ENCODE peak calls at places on chromosomes 11 and 22, in eight cellular contexts. U is colonic mucosa, L is neural progenitor cell, R is fibroblast of lung, V is sigmoid colon, Q is heart left ventricle, P is left lung, T is breast epithelium. W is an unnamed sample. For H3K4me1, the result is how much of the 10 kb centered on the place peaks cover.

GRCh38 chr22:39818050-39818449 is 75.5 kb downstream of the ENTHD1 start:
- DNase-seq in U (no peak), L (no peak), R (peak), V (no peak), Q (no peak), P (no peak), T (no peak), W (no peak)

GRCh38 chr22:37074537-37074936 is 23.0 kb downstream of the KCTD17 start:
- DNase-seq in U (no peak), L (no peak), R (no peak), V (no peak), Q (no peak), P (peak), T (no peak), W (no peak)

GRCh38 chr22:32950366-32950765 is 107.8 kb downstream of the SYN3 start:
- DNase-seq in U (no peak), L (no peak), R (no peak), V (no peak), Q (no peak), P (no peak), T (no peak), W (no peak)

GRCh38 chr11:14340721-14341120 is 18.3 kb downstream of the RRAS2 start:
- DNase-seq in U (no peak), L (peak), R (no peak), V (no peak), Q (no peak), P (no peak), T (no peak), W (no peak)

GRCh38 chr11:10573556-10573955 is 5.1 kb upstream of the LYVE1 start:
- DNase-seq in U (no peak), L (no peak), R (no peak), V (no peak), Q (no peak), P (no peak), T (no peak), W (no peak)

GRCh38 chr22:39703890-39704658 is 133.5 kb downstream of the CACNA1I start:
- DNase-seq in U (peak), L (peak), R (peak), V (no peak), Q (no peak), P (peak), T (peak), W (no peak)

GRCh38 chr11:73308963-73309960 is 1.2 kb downstream of the ARHGEF17 start:
- DNase-seq in U (peak), L (peak), R (peak), V (peak), Q (peak), P (peak), T (peak), W (peak)

GRCh38 chr22:41481131-41481830 is 12.4 kb downstream of the ACO2 start:
- DNase-seq in U (no peak), L (no peak), R (peak), V (no peak), Q (peak), P (no peak), T (peak), W (no peak)

GRCh38 chr11:130124096-130124495 is 35.5 kb upstream of the ST14 start:
- DNase-seq in U (no peak), L (no peak), R (peak), V (peak), Q (peak), P (peak), T (peak), W (peak)

GRCh38 chr22:44099696-44100095 is 75.6 kb downstream of the PARVB start:
- DNase-seq in U (no peak), L (no peak), R (no peak), V (peak), Q (no peak), P (peak), T (no peak), W (no peak)

GRCh38 chr11:119120639-119121007 is 757 bp upstream of the HINFP start:
- DNase-seq in U (no peak), L (peak), R (peak), V (no peak), Q (no peak), P (no peak), T (no peak), W (no peak)

GRCh38 chr22:42511401-42511891 is 8.2 kb downstream of the RRP7A start:
- DNase-seq in U (peak), L (no peak), R (no peak), V (no peak), Q (no peak), P (no peak), T (no peak), W (no peak)

GRCh38 chr11:75526192-75526541 is 426 bp upstream of the GDPD5 start:
- DNase-seq in U (no peak), L (no peak), R (no peak), V (no peak), Q (no peak), P (no peak), T (no peak), W (no peak)

GRCh38 chr11:56848105-56848809 is 99.8 kb upstream of the OR9G4 start:
- DNase-seq in U (no peak), L (no peak), R (no peak), V (no peak), Q (no peak), P (no peak), T (no peak), W (no peak)

GRCh38 chr22:17119481-17120202 is 1.5 kb downstream of the TMEM121B start:
- DNase-seq in U (peak), L (peak), R (peak), V (no peak), Q (no peak), P (peak), T (no peak), W (no peak)

GRCh38 chr11:93444671-93445073 is 98.5 kb downstream of the SMCO4 start:
- DNase-seq in U (peak), L (peak), R (no peak), V (no peak), Q (no peak), P (peak), T (no peak), W (no peak)

GRCh38 chr11:3644817-3645235 is at the start of gene ART1:
- DNase-seq in U (no peak), L (no peak), R (no peak), V (no peak), Q (peak), P (no peak), T (no peak), W (no peak)

GRCh38 chr11:66082936-66083698 is 13.0 kb downstream of the PACS1 start:
- DNase-seq in U (no peak), L (no peak), R (no peak), V (no peak), Q (no peak), P (no peak), T (no peak), W (no peak)

GRCh38 chr11:60195923-60196368 is 13.1 kb upstream of the MS4A6A start:
- DNase-seq in U (no peak), L (no peak), R (no peak), V (no peak), Q (no peak), P (no peak), T (no peak), W (no peak)

GRCh38 chr22:40031766-40032470 is 37.2 kb downstream of the FAM83F start:
- DNase-seq in U (no peak), L (no peak), R (no peak), V (peak), Q (no peak), P (no peak), T (no peak), W (no peak)

GRCh38 chr11:116835791-116836647 is 1.4 kb downstream of the APOA1 start:
- DNase-seq in U (peak), L (peak), R (peak), V (peak), Q (peak), P (peak), T (peak), W (peak)

GRCh38 chr11:12429155-12429554 is 51.8 kb downstream of the PARVA start:
- DNase-seq in U (peak), L (no peak), R (no peak), V (no peak), Q (no peak), P (no peak), T (no peak), W (no peak)

GRCh38 chr11:109730669-109731068 is 308.7 kb downstream of the C11orf87 start:
- DNase-seq in U (no peak), L (no peak), R (no peak), V (no peak), Q (no peak), P (no peak), T (no peak), W (no peak)

GRCh38 chr11:134252539-134253188 is 488 bp downstream of the THYN1 start:
- DNase-seq in U (peak), L (peak), R (no peak), V (no peak), Q (peak), P (no peak), T (no peak), W (no peak)

GRCh38 chr22:26970809-26971394 is 313.5 kb downstream of the MIAT start:
- DNase-seq in U (no peak), L (no peak), R (no peak), V (no peak), Q (no peak), P (no peak), T (no peak), W (no peak)

GRCh38 chr22:35966314-35967045 is 62.1 kb downstream of the RBFOX2 start:
- DNase-seq in U (no peak), L (no peak), R (no peak), V (no peak), Q (no peak), P (no peak), T (no peak), W (no peak)

GRCh38 chr11:96337541-96338530 is 5.2 kb downstream of the MAML2 start:
- DNase-seq in U (peak), L (no peak), R (peak), V (no peak), Q (no peak), P (no peak), T (no peak), W (no peak)

GRCh38 chr22:17804331-17805080 is 30.2 kb upstream of the BID start:
- DNase-seq in U (no peak), L (no peak), R (no peak), V (no peak), Q (no peak), P (peak), T (no peak), W (no peak)

GRCh38 chr11:35615911-35616900 is 2.1 kb upstream of the FJX1 start:
- DNase-seq in U (no peak), L (peak), R (peak), V (no peak), Q (no peak), P (no peak), T (no peak), W (no peak)

GRCh38 chr22:50326959-50327710 is at the start of gene DENND6B:
- DNase-seq in U (peak), L (peak), R (peak), V (peak), Q (peak), P (peak), T (peak), W (peak)

GRCh38 chr11:124724854-124725718 is 14.7 kb upstream of the NRGN start:
- DNase-seq in U (peak), L (no peak), R (no peak), V (no peak), Q (no peak), P (no peak), T (no peak), W (peak)

GRCh38 chr11:126595560-126595959 is 240.1 kb downstream of the ST3GAL4 start:
- DNase-seq in U (no peak), L (no peak), R (no peak), V (no peak), Q (no peak), P (no peak), T (no peak), W (no peak)

GRCh38 chr11:112132737-112133136 is 31.2 kb downstream of the IL18 start:
- DNase-seq in U (no peak), L (no peak), R (no peak), V (no peak), Q (no peak), P (no peak), T (no peak), W (no peak)

GRCh38 chr11:79472736-79473536 is 32.1 kb upstream of the TENM4 start:
- DNase-seq in U (no peak), L (peak), R (no peak), V (no peak), Q (no peak), P (no peak), T (no peak), W (no peak)

GRCh38 chr11:2779499-2779980 is 79.7 kb upstream of the KCNQ1OT1 start:
- DNase-seq in U (no peak), L (no peak), R (no peak), V (no peak), Q (peak), P (no peak), T (no peak), W (no peak)

GRCh38 chr11:128157423-128158298 is 429.7 kb downstream of the ETS1 start:
- DNase-seq in U (peak), L (peak), R (peak), V (no peak), Q (peak), P (no peak), T (no peak), W (no peak)

GRCh38 chr11:124086447-124086846 is 28.8 kb upstream of the VWA5A start:
- DNase-seq in U (no peak), L (peak), R (no peak), V (no peak), Q (no peak), P (no peak), T (no peak), W (no peak)

GRCh38 chr22:50236731-50237409 is 8.0 kb downstream of the TUBGCP6 start:
- DNase-seq in U (no peak), L (peak), R (no peak), V (no peak), Q (no peak), P (no peak), T (no peak), W (no peak)

GRCh38 chr11:131893103-131893502 is 522.7 kb downstream of the NTM start:
- DNase-seq in U (no peak), L (no peak), R (no peak), V (no peak), Q (no peak), P (no peak), T (no peak), W (no peak)

GRCh38 chr11:8870461-8871282 is 40.3 kb upstream of the AKIP1 start:
- DNase-seq in U (peak), L (peak), R (peak), V (peak), Q (peak), P (peak), T (peak), W (peak)
- TF ChIP-seq CTCF in U (no peak), L (no peak), R (no peak), V (no peak), Q (no peak), P (no peak), T (no peak), W (no peak)

GRCh38 chr11:64742940-64743590 is 877 bp downstream of the RASGRP2 start:
- DNase-seq in U (peak), L (peak), R (no peak), V (peak), Q (peak), P (peak), T (no peak), W (peak)
- H3K4me3 ChIP-seq in U (peak), L (peak), R (peak), V (peak), Q (peak), P (peak), T (peak), W (peak)

GRCh38 chr11:68038226-68038717 is 553 bp upstream of the TCIRG1 start:
- DNase-seq in U (no peak), L (no peak), R (no peak), V (no peak), Q (peak), P (peak), T (no peak), W (peak)

GRCh38 chr11:68037481-68038225 is 1.2 kb upstream of the TCIRG1 start:
- DNase-seq in U (no peak), L (no peak), R (no peak), V (peak), Q (no peak), P (peak), T (no peak), W (peak)

GRCh38 chr11:68040121-68040956 is 1.5 kb downstream of the TCIRG1 start:
- DNase-seq in U (peak), L (peak), R (peak), V (peak), Q (peak), P (peak), T (no peak), W (peak)

GRCh38 chr11:68039526-68040086 is 781 bp downstream of the TCIRG1 start:
- DNase-seq in U (no peak), L (no peak), R (no peak), V (peak), Q (peak), P (peak), T (no peak), W (peak)

DNA sequence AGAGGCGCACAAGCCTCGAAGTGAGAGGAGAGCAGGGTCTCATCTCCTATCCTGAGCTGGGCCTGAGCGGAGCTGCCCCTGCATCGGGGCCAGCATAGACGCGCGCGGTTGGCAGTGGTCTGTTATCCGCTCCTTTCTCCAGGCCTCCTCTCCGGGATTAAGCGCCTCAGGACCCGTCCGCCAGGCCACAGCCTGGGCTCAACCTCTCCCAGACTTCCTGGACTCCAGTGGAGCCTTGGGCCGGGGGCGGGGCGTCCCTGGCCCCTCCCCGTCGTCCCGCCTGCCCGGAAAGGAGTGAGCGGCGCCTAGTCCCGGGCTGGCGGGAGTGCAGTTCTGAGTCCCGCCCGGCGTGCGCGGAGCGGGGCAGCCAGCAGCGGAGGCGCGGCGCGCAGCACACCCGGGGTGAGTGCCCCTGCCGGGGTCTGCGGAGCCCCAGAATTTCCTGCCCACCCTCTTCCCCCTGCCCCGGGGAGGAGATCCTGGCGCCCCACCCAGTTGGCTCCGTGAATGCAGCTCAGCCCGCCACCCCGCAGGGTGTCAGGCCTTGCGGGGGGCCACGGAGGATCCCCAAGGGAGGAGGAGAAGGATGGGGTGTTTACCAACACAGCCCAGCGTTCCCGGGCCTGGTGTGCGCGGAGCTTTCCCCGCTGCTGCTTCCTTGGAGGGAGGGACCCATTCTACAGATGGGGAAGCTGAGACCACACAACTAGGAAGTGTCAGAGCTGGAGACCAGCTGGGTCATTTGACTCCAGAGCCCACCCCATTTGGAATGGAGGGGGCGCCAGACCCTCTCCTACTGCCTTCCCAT is at the start of gene TCIRG1:
- DNase-seq in U (peak), L (peak), R (peak), V (peak), Q (peak), P (peak), T (peak), W (peak)
- H3K4me1 ChIP-seq in U (under half), L (under half), R (under half), V (half or more), Q (under half), P (half or more), T (under half), W (under half)

GRCh38 chr22:23984430-23984829 is 4.5 kb downstream of the GSTT2 start:
- DNase-seq in U (no peak), L (no peak), R (peak), V (no peak), Q (peak), P (no peak), T (no peak), W (peak)
- TF ChIP-seq CTCF in U (peak), L (no peak), R (peak), V (peak), Q (no peak), P (no peak), T (no peak), W (peak)

DNA sequence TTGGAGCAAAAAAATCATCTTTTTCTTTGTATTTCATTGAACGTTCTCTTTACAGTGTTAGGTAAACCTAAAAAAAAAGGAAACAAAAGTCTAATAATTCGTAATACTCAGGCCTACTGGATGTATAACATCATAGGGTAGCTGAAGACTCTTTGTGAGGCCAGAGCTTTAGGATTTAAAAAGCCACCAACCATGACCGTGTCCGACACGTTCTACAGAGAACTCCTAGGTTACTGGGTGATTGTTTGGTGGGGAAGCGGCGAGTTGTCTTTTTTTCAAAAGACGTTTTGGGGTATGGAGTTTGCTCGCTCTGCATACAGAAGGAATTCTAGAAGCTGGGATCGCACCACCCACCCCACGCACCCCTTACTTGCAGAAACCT is 573 bp upstream of the CAPRIN1 start:
- DNase-seq in U (no peak), L (no peak), R (no peak), V (no peak), Q (no peak), P (no peak), T (no peak), W (no peak)
- H3K4me3 ChIP-seq in U (peak), L (peak), R (peak), V (peak), Q (peak), P (peak), T (peak), W (peak)

GRCh38 chr22:46085831-46086576 is 64.3 kb upstream of the PPARA start:
- DNase-seq in U (peak), L (no peak), R (peak), V (peak), Q (peak), P (peak), T (peak), W (peak)

GRCh38 chr22:46084376-46084775 is 66.0 kb upstream of the PPARA start:
- DNase-seq in U (no peak), L (no peak), R (no peak), V (no peak), Q (no peak), P (no peak), T (no peak), W (peak)

GRCh38 chr22:46086577-46087335 is 63.6 kb upstream of the PPARA start:
- DNase-seq in U (no peak), L (no peak), R (no peak), V (peak), Q (no peak), P (peak), T (no peak), W (peak)

GRCh38 chr22:46083383-46084350 is 66.7 kb upstream of the PPARA start:
- DNase-seq in U (no peak), L (no peak), R (no peak), V (peak), Q (no peak), P (peak), T (no peak), W (peak)

DNA sequence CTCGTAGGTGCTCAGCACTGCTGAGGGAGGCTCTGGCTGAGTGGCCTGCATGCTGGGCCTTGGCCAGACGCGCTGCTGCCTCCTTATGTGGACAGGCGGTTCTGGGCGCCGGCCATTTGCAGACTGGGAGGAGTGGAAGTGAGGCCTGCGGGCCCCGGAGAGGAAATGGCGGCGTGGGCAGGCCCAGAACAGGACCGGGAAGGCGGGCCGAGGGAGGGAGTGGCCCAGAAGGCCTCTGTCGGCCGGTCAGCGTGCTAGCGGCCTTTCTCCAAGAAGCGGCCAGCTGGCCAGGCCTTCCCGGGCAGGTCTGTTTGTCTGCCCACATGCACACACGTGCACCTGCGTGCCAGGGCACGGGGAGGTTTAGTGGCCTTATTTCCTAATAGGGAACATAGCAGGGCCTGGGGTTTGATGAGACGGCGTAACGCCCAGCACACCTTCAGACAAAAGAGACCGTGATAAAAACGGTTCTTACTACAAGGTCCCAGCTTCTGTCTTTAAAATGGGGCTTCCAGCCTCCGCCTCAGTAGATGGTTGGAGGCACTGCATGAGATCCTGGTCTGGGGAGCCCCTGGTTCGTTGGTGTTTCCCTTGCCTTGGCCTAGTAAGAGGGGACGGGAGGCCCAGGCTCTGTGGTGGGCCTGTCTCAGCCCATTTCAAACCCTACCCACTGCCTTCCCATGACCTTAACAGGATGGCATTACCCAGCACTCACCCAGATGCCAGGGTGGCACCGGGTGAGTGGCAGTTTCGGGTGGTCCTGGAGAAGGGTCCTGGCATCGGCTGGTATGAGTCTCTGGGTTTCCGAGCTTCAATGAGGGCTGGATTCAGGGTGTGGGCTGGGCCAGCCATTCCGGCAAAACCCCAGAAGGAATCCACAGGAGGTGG is 65.1 kb upstream of the PPARA start:
- DNase-seq in U (peak), L (no peak), R (no peak), V (peak), Q (peak), P (peak), T (peak), W (peak)
- H3K4me1 ChIP-seq in U (under half), L (under half), R (under half), V (half or more), Q (half or more), P (half or more), T (under half), W (half or more)

W was measured in upper lobe of right lung.